ENCODE peak calls at places on chromosomes 4 and X, in four cellular contexts. E is breast epithelium, C is uterus, H is ascending aorta. U is an unnamed sample.

GRCh38 chrX:43316161-43316560 is 339.9 kb upstream of the MAOA start:
- DNase-seq in E (no peak), H (no peak), C (no peak), U (no peak)

GRCh38 chr4:73309211-73309610 is 50.6 kb upstream of the ANKRD17 start:
- DNase-seq in E (no peak), C (no peak), H (no peak), U (no peak)

GRCh38 chr4:139619644-139620043 is 46.0 kb upstream of the MGST2 start:
- DNase-seq in E (no peak), H (no peak), C (no peak), U (no peak)

GRCh38 chrX:121598356-121598755 is 550.9 kb downstream of the GLUD2 start:
- DNase-seq in C (no peak), E (no peak), H (no peak), U (no peak)

GRCh38 chrX:39418936-39419659 is 617.8 kb downstream of the MID1IP1 start:
- DNase-seq in E (no peak), H (no peak), C (peak; percentile 56), U (peak; percentile 42)

GRCh38 chr4:90357117-90357710 is 230.0 kb downstream of the CCSER1 start:
- DNase-seq in H (no peak), E (no peak), C (no peak), U (no peak)

GRCh38 chr4:156547439-156547838 is 424.2 kb downstream of the PDGFC start:
- DNase-seq in C (peak; percentile 56), E (no peak), H (no peak), U (no peak)

GRCh38 chr4:127856485-127857447 is 23.9 kb upstream of the PLK4 start:
- DNase-seq in C (no peak), E (no peak), H (no peak), U (no peak)

GRCh38 chr4:112807999-112808398 is 171.1 kb downstream of the LARP7 start:
- DNase-seq in E (no peak), H (no peak), C (no peak), U (no peak)

GRCh38 chr4:7187691-7188090 is 4.6 kb upstream of the SORCS2 start:
- DNase-seq in C (no peak), E (no peak), H (no peak), U (no peak)

GRCh38 chr4:39255266-39255665 is 72.9 kb downstream of the WDR19 start:
- DNase-seq in E (no peak), C (no peak), H (no peak), U (no peak)

GRCh38 chr4:186915816-186916215 is 192.2 kb upstream of the FAT1 start:
- DNase-seq in E (no peak), C (no peak), H (no peak), U (no peak)

GRCh38 chrX:7191681-7192110 is 43.7 kb upstream of the PUDP start:
- DNase-seq in H (no peak), E (no peak), C (no peak), U (no peak)

DNA sequence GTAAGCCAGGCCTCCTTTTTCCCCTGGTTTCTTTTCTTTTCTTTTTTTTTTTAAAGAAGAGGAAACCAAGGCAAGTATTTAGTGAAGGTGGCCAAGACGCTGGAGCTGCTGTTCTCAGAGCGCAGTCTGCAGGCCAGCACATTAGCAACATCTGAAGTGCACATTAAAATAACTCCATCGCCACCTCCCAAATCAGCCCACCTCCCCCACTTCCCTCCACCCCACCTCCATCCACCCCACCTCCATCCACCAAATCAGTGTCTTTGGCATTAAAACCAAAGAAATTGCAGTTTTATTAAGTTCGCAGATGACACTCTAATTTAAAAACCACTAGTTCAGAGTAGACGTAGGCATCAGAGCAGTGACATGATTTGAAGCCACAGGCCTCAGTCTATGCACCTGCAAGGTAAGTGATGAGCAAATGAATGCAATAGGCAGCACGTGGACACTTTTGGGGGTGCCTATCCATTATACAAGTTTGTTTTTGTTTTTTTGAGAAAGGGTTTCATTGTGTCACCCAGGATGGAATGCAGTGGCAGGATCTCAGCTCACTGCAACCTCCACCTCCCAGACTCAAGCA is 88.1 kb upstream of the TRIM2 start:
- DNase-seq in E (no peak), C (no peak), H (no peak), U (no peak)
- H3K4me1 ChIP-seq in E (no peaks in the 10 kb centered on the region), C (no peaks in the 10 kb centered on the region), H (peaks cover 10% of the 10 kb centered on the region), U (peaks cover 14% of the 10 kb centered on the region)

GRCh38 chr4:83282049-83282535 is 2.5 kb downstream of the COQ2 start:
- DNase-seq in C (peak; percentile 43), H (peak; percentile 69), E (no peak), U (peak; percentile 10)

GRCh38 chr4:83285022-83285387 is 407 bp upstream of the COQ2 start:
- DNase-seq in E (no peak), C (no peak), H (peak; percentile 67), U (peak; percentile 24)

GRCh38 chr4:83284161-83285021 is at the start of gene COQ2:
- DNase-seq in E (peak; percentile 93), H (peak; percentile 97), C (peak; percentile 96), U (peak; percentile 96)

GRCh38 chr4:83276299-83277040 is 8.1 kb downstream of the COQ2 start:
- DNase-seq in C (no peak), H (no peak), E (no peak), U (no peak)

DNA sequence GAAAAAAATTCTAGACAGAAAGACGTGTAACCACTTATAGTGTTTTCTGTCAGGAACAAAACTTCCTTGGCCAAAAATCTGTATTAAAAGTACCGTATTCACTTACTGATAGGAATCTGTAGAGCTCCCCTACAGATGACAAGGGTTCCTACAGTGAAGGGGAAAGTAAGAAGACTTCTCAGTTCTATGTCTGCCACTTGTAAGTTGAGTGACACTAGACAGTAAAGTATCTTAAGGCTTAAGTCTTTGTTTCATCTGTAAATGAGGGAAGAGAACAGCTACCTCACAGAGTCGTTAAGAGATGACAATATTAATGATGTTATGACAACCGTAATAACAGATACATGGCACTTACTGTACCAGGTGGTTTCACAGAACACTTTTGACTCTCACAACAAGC is 3.3 kb downstream of the COQ2 start:
- DNase-seq in C (no peak), H (no peak), E (no peak), U (no peak)
- H3K4me3 ChIP-seq in C (no peak overlapping the region), H (no peak overlapping the region), E (no peak overlapping the region), U (no peak overlapping the region)

GRCh38 chr4:15657366-15657765 is 2.2 kb upstream of the FBXL5 start:
- DNase-seq in C (no peak), H (no peak), E (no peak), U (no peak)
- H3K27ac ChIP-seq in C (no peak overlapping the region), H (peak overlapping the region; percentile 16), E (no peak overlapping the region), U (no peak overlapping the region)

GRCh38 chr4:94536049-94536448 is 84.3 kb downstream of the PDLIM5 start:
- DNase-seq in C (no peak), E (no peak), H (no peak), U (no peak)
- H3K4me1 ChIP-seq in C (no peaks in the 10 kb centered on the region), E (no peaks in the 10 kb centered on the region), H (peaks cover 4% of the 10 kb centered on the region), U (peaks cover 60% of the 10 kb centered on the region)

GRCh38 chrX:126552313-126553022 is at the start of gene DCAF12L1:
- DNase-seq in E (no peak), H (no peak), C (no peak), U (peak; percentile 9)
- H3K4me3 ChIP-seq in E (peak within 1 kb of the TSS; percentile 25), H (no peak within 1 kb of the TSS), C (no peak within 1 kb of the TSS), U (no peak within 1 kb of the TSS)

GRCh38 chr4:87080462-87080861 is 140.0 kb downstream of the KLHL8 start:
- DNase-seq in E (no peak), C (no peak), H (no peak), U (no peak)
- H3K27ac ChIP-seq in E (peak overlapping the region; percentile 77), C (peak overlapping the region; percentile 68), H (peak overlapping the region; percentile 79), U (peak overlapping the region; percentile 84)

GRCh38 chrX:66001596-66001995 is 38.3 kb downstream of the VSIG4 start:
- DNase-seq in C (no peak), E (no peak), H (no peak), U (no peak)
- H3K4me1 ChIP-seq in C (no peaks in the 10 kb centered on the region), E (no peaks in the 10 kb centered on the region), H (no peaks in the 10 kb centered on the region), U (no peaks in the 10 kb centered on the region)

GRCh38 chrX:139081965-139082364 is 370.4 kb upstream of the FGF13 start:
- DNase-seq in H (no peak), C (no peak), E (no peak), U (no peak)
- H3K4me3 ChIP-seq in H (no peak overlapping the region), C (no peak overlapping the region), E (no peak overlapping the region), U (no peak overlapping the region)

DNA sequence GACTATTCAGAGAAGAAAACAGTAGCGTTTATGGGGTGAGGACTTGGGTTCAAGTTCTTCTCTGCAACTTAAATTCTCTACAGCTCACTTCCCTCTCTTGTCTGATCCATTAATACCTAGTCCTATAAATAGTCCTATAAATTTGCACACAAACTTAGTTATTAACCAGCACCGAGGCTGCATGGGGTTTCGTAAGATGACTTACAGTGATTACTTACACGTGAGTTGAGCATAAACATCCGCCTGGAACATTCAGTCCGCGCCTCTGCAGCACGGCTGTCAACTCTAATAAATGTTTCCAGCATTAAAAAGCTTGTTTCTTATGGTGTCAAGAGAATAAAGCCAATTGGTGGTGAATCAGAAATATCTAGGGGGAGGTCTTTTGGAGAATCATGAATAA is 103.0 kb upstream of the ENPP6 start:
- DNase-seq in C (no peak), H (no peak), E (no peak), U (no peak)
- H3K27ac ChIP-seq in C (no peak overlapping the region), H (no peak overlapping the region), E (no peak overlapping the region), U (no peak overlapping the region)

GRCh38 chr4:143406523-143406922 is 69.8 kb downstream of the GAB1 start:
- DNase-seq in E (peak; percentile 28), H (peak; percentile 98), C (peak; percentile 66), U (peak; percentile 77)
- H3K4me1 ChIP-seq in E (peaks cover 7% of the 10 kb centered on the region), H (peaks cover 16% of the 10 kb centered on the region), C (peaks cover 23% of the 10 kb centered on the region), U (peaks cover 99% of the 10 kb centered on the region)